ENCODE peak calls at places on chromosome 4, in seven cellular contexts. One of them, this sample, is unnamed.

GRCh38 chr4:133464311-133464710 is 315.2 kb downstream of the PCDH10 start:
- DNase-seq in HepG2: no peak
- DNase-seq in GM12891: no peak
- DNase-seq in GM12878: no peak
- DNase-seq in H1: no peak
- DNase-seq in K562: no peak
- DNase-seq in SK-N-SH: no peak
- DNase-seq in this sample: no peak

GRCh38 chr4:83335691-83336090 is 1.0 kb upstream of the HPSE start:
- DNase-seq in K562: no peak
- DNase-seq in H1: no peak
- DNase-seq in GM12878: no peak
- DNase-seq in SK-N-SH: no peak
- DNase-seq in GM12891: no peak
- DNase-seq in HepG2: no peak
- DNase-seq in this sample: no peak

GRCh38 chr4:76950846-76951321 is 1.3 kb downstream of the SEPTIN11 start:
- DNase-seq in H1: no peak
- DNase-seq in GM12891: no peak
- DNase-seq in K562: no peak
- DNase-seq in SK-N-SH: peak
- DNase-seq in HepG2: no peak
- DNase-seq in GM12878: no peak
- DNase-seq in this sample: no peak

GRCh38 chr4:37693450-37694190 is 7.4 kb upstream of the RELL1 start:
- DNase-seq in SK-N-SH: no peak
- DNase-seq in K562: no peak
- DNase-seq in GM12891: no peak
- DNase-seq in HepG2: no peak
- DNase-seq in H1: no peak
- DNase-seq in GM12878: no peak
- DNase-seq in this sample: no peak

GRCh38 chr4:41432889-41433288 is 105.1 kb upstream of the LIMCH1 start:
- DNase-seq in K562: no peak
- DNase-seq in SK-N-SH: no peak
- DNase-seq in H1: no peak
- DNase-seq in GM12878: no peak
- DNase-seq in GM12891: no peak
- DNase-seq in HepG2: no peak
- DNase-seq in this sample: no peak

GRCh38 chr4:9949573-9949972 is 71.7 kb downstream of the SLC2A9 start:
- DNase-seq in HepG2: no peak
- DNase-seq in H1: peak
- DNase-seq in GM12891: no peak
- DNase-seq in GM12878: no peak
- DNase-seq in SK-N-SH: no peak
- DNase-seq in K562: no peak
- DNase-seq in this sample: no peak

GRCh38 chr4:11720292-11720691 is 291.6 kb upstream of the HS3ST1 start:
- DNase-seq in GM12878: no peak
- DNase-seq in GM12891: peak
- DNase-seq in K562: peak
- DNase-seq in H1: no peak
- DNase-seq in SK-N-SH: peak
- DNase-seq in HepG2: no peak
- DNase-seq in this sample: peak

GRCh38 chr4:47032405-47033106 is 1.2 kb downstream of the GABRB1 start:
- DNase-seq in H1: peak
- DNase-seq in GM12878: no peak
- DNase-seq in GM12891: peak
- DNase-seq in K562: no peak
- DNase-seq in SK-N-SH: peak
- DNase-seq in HepG2: peak
- DNase-seq in this sample: peak

GRCh38 chr4:139014391-139015268 is 951 bp upstream of the NOCT start:
- DNase-seq in SK-N-SH: peak
- DNase-seq in K562: no peak
- DNase-seq in H1: no peak
- DNase-seq in GM12878: peak
- DNase-seq in HepG2: peak
- DNase-seq in GM12891: no peak
- DNase-seq in this sample: peak

GRCh38 chr4:7941111-7942018 is 1.7 kb upstream of the AFAP1 start:
- DNase-seq in GM12878: no peak
- DNase-seq in SK-N-SH: no peak
- DNase-seq in HepG2: no peak
- DNase-seq in GM12891: no peak
- DNase-seq in H1: no peak
- DNase-seq in K562: no peak
- DNase-seq in this sample: no peak

GRCh38 chr4:16289872-16290554 is 63.7 kb upstream of the TAPT1 start:
- DNase-seq in GM12891: peak
- DNase-seq in SK-N-SH: peak
- DNase-seq in GM12878: no peak
- DNase-seq in HepG2: peak
- DNase-seq in H1: no peak
- DNase-seq in K562: peak
- DNase-seq in this sample: no peak

GRCh38 chr4:1784395-1784788 is 8.7 kb upstream of the FGFR3 start:
- DNase-seq in GM12878: no peak
- DNase-seq in GM12891: no peak
- DNase-seq in K562: no peak
- DNase-seq in H1: no peak
- DNase-seq in HepG2: peak
- DNase-seq in SK-N-SH: no peak
- DNase-seq in this sample: no peak

GRCh38 chr4:184644553-184645307 is 4.5 kb downstream of the CASP3 start:
- DNase-seq in H1: no peak
- DNase-seq in SK-N-SH: no peak
- DNase-seq in GM12891: no peak
- DNase-seq in K562: no peak
- DNase-seq in GM12878: no peak
- DNase-seq in HepG2: no peak
- DNase-seq in this sample: no peak

GRCh38 chr4:128974203-128974602 is 119.1 kb downstream of the SCLT1 start:
- DNase-seq in K562: no peak
- DNase-seq in HepG2: no peak
- DNase-seq in H1: no peak
- DNase-seq in SK-N-SH: peak
- DNase-seq in GM12878: no peak
- DNase-seq in GM12891: no peak
- DNase-seq in this sample: no peak

GRCh38 chr4:176508780-176509331 is 189.1 kb downstream of the SPCS3 start:
- DNase-seq in SK-N-SH: no peak
- DNase-seq in K562: no peak
- DNase-seq in HepG2: no peak
- DNase-seq in H1: no peak
- DNase-seq in GM12878: no peak
- DNase-seq in GM12891: no peak
- DNase-seq in this sample: no peak

GRCh38 chr4:153950100-153950979 is 161.5 kb upstream of the SFRP2 start:
- DNase-seq in HepG2: peak
- DNase-seq in GM12878: no peak
- DNase-seq in K562: no peak
- DNase-seq in H1: no peak
- DNase-seq in SK-N-SH: no peak
- DNase-seq in GM12891: no peak
- DNase-seq in this sample: no peak

GRCh38 chr4:87375719-87376291 is 15.2 kb downstream of the HSD17B11 start:
- DNase-seq in GM12891: no peak
- DNase-seq in HepG2: peak
- DNase-seq in SK-N-SH: peak
- DNase-seq in H1: no peak
- DNase-seq in K562: peak
- DNase-seq in GM12878: no peak
- DNase-seq in this sample: no peak

GRCh38 chr4:15778742-15779231 is 659 bp downstream of the CD38 start:
- DNase-seq in H1: peak
- DNase-seq in HepG2: no peak
- DNase-seq in K562: no peak
- DNase-seq in SK-N-SH: no peak
- DNase-seq in GM12878: no peak
- DNase-seq in GM12891: peak
- DNase-seq in this sample: peak

GRCh38 chr4:39637572-39638357 is 900 bp downstream of the SMIM14 start:
- DNase-seq in GM12878: no peak
- DNase-seq in K562: peak
- DNase-seq in H1: peak
- DNase-seq in GM12891: no peak
- DNase-seq in HepG2: peak
- DNase-seq in SK-N-SH: peak
- DNase-seq in this sample: no peak

GRCh38 chr4:117479673-117480072 is 394.3 kb upstream of the TRAM1L1 start:
- DNase-seq in GM12891: no peak
- DNase-seq in SK-N-SH: no peak
- DNase-seq in GM12878: no peak
- DNase-seq in H1: no peak
- DNase-seq in K562: no peak
- DNase-seq in HepG2: no peak
- DNase-seq in this sample: no peak

GRCh38 chr4:25986807-25987206 is 72.8 kb downstream of the SMIM20 start:
- DNase-seq in GM12878: no peak
- DNase-seq in K562: no peak
- DNase-seq in SK-N-SH: no peak
- DNase-seq in H1: peak
- DNase-seq in GM12891: no peak
- DNase-seq in HepG2: no peak
- DNase-seq in this sample: no peak
- TF ChIP-seq POLR2AphosphoS5 in GM12878: no peak
- TF ChIP-seq POLR2AphosphoS5 in K562: no peak
- TF ChIP-seq POLR2AphosphoS5 in SK-N-SH: no peak
- TF ChIP-seq POLR2AphosphoS5 in H1: no peak
- TF ChIP-seq POLR2AphosphoS5 in GM12891: no peak
- TF ChIP-seq POLR2AphosphoS5 in HepG2: no peak
- TF ChIP-seq POLR2AphosphoS5 in this sample: no peak

DNA sequence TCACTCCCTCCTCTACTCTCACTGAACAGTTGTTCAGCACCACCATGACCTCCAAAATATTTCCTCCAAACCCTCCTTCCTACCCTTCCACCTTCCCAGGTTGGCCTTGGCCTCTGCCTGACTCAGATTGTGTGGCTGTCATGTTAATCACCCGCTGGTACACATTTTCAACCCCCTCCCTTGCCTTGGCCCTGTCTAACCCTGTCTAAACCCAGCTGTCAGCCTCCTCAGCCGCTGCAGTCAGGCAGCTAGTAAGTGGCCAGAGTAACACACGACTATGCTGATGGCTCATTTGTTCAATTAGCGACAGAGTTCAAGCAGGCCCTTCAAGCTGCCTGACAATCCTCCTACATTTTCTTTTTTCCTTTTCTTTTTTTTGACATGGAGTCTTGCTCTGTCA is 18.0 kb downstream of the ING2 start:
- DNase-seq in SK-N-SH: no peak
- DNase-seq in K562: no peak
- DNase-seq in GM12891: no peak
- DNase-seq in HepG2: no peak
- DNase-seq in GM12878: no peak
- DNase-seq in H1: no peak
- DNase-seq in this sample: no peak
- TF ChIP-seq TAF1 in SK-N-SH: no peak
- TF ChIP-seq TAF1 in K562: no peak
- TF ChIP-seq TAF1 in GM12891: no peak
- TF ChIP-seq TAF1 in HepG2: no peak
- TF ChIP-seq TAF1 in GM12878: no peak
- TF ChIP-seq TAF1 in H1: no peak
- TF ChIP-seq TAF1 in this sample: no peak

GRCh38 chr4:73676881-73677323 is 56.7 kb upstream of the RASSF6 start:
- DNase-seq in GM12878: peak
- DNase-seq in SK-N-SH: no peak
- DNase-seq in HepG2: no peak
- DNase-seq in K562: no peak
- DNase-seq in GM12891: no peak
- DNase-seq in H1: no peak
- DNase-seq in this sample: no peak
- TF ChIP-seq POLR2AphosphoS5 in GM12878: no peak
- TF ChIP-seq POLR2AphosphoS5 in SK-N-SH: no peak
- TF ChIP-seq POLR2AphosphoS5 in HepG2: no peak
- TF ChIP-seq POLR2AphosphoS5 in K562: no peak
- TF ChIP-seq POLR2AphosphoS5 in GM12891: no peak
- TF ChIP-seq POLR2AphosphoS5 in H1: no peak
- TF ChIP-seq POLR2AphosphoS5 in this sample: no peak

DNA sequence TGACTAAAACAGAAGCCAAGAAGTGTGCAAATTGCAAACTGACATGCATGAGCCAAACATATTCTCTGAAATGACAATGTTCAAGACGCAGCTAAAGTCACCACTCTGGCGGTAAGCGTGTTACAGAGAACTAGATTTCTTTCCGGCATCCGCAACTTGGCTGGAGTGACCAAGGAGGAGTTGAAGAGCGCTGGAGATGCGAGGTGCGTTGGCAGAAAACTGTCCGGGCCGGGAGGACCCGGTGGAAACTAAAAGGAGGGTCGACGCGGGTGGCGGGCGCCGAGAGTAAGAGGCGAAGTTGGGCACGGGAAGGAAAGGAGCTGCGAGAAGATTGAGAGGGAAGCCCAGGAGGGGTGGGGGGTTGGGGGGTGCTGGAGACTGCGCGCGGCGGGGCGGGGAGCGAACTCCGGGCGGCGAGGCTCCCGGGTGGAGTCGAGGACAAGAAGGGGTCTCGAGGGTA is 807 bp downstream of the SEL1L3 start:
- DNase-seq in K562: no peak
- DNase-seq in H1: peak
- DNase-seq in GM12878: no peak
- DNase-seq in SK-N-SH: no peak
- DNase-seq in HepG2: no peak
- DNase-seq in GM12891: no peak
- DNase-seq in this sample: no peak
- TF ChIP-seq TAF1 in K562: no peak
- TF ChIP-seq TAF1 in H1: peak
- TF ChIP-seq TAF1 in GM12878: no peak
- TF ChIP-seq TAF1 in SK-N-SH: no peak
- TF ChIP-seq TAF1 in HepG2: no peak
- TF ChIP-seq TAF1 in GM12891: no peak
- TF ChIP-seq TAF1 in this sample: no peak

GRCh38 chr4:151573945-151574344 is 165.0 kb downstream of the FHIP1A start:
- DNase-seq in GM12878: no peak
- DNase-seq in HepG2: no peak
- DNase-seq in H1: no peak
- DNase-seq in GM12891: no peak
- DNase-seq in SK-N-SH: no peak
- DNase-seq in K562: no peak
- DNase-seq in this sample: no peak
- TF ChIP-seq POLR2AphosphoS5 in GM12878: no peak
- TF ChIP-seq POLR2AphosphoS5 in HepG2: no peak
- TF ChIP-seq POLR2AphosphoS5 in H1: no peak
- TF ChIP-seq POLR2AphosphoS5 in GM12891: no peak
- TF ChIP-seq POLR2AphosphoS5 in SK-N-SH: no peak
- TF ChIP-seq POLR2AphosphoS5 in K562: no peak
- TF ChIP-seq POLR2AphosphoS5 in this sample: no peak